ENCODE peak calls at places on chromosomes 5 and 9, in six cellular contexts. E is AG04450, C is A549, O is adrenal gland, G is upper lobe of right lung, K is transverse colon. V is an unnamed sample.
A peak's percentile ranks its signal among the peaks of the same experiment; 100 is the strongest.

GRCh38 chr5:148446591-148446990 is 62.8 kb downstream of the FBXO38 start:
- DNase-seq in E (no peak), C (no peak), O (no peak), G (no peak), K (no peak), V (no peak)

GRCh38 chr9:96674914-96675538 is 19.9 kb upstream of the PRXL2C start:
- DNase-seq in E (no peak), C (peak; percentile 33), O (no peak), G (no peak), K (no peak), V (peak; percentile 39)

GRCh38 chr5:65468633-65469032 is 13.1 kb downstream of the ADAMTS6 start:
- DNase-seq in E (no peak), C (no peak), O (no peak), G (no peak), K (no peak), V (no peak)

GRCh38 chr5:121182788-121183490 is 668.7 kb upstream of the FTMT start:
- DNase-seq in E (no peak), C (no peak), O (no peak), G (no peak), K (no peak), V (peak; percentile 22)

GRCh38 chr9:131709741-131710499 is 30.0 kb downstream of the RAPGEF1 start:
- DNase-seq in E (no peak), C (no peak), O (no peak), G (no peak), K (no peak), V (peak; percentile 50)

GRCh38 chr5:155546075-155546474 is 532.5 kb downstream of the KIF4B start:
- DNase-seq in E (no peak), C (no peak), O (no peak), G (no peak), K (no peak), V (no peak)

GRCh38 chr5:63055421-63055820 is 476.8 kb downstream of the LRRC70 start:
- DNase-seq in E (no peak), C (peak; percentile 60), O (no peak), G (no peak), K (no peak), V (no peak)

GRCh38 chr9:123421801-123422455 is 65.9 kb downstream of the CRB2 start:
- DNase-seq in E (no peak), C (no peak), O (no peak), G (peak; percentile 41), K (no peak), V (no peak)

GRCh38 chr9:83920942-83921707 is at the start of gene KIF27:
- DNase-seq in E (peak; percentile 94), C (peak; percentile 98), O (peak; percentile 99), G (peak; percentile 100), K (peak; percentile 99), V (peak; percentile 99)

GRCh38 chr9:135138078-135138855 is 50.8 kb downstream of the OLFM1 start:
- DNase-seq in E (no peak), C (no peak), O (no peak), G (peak; percentile 54), K (no peak), V (no peak)
- H3K9me3 ChIP-seq in E (peaks cover 71% of the 10 kb centered on the region), C (peaks cover 16% of the 10 kb centered on the region), O (no peaks in the 10 kb centered on the region), G (no peaks in the 10 kb centered on the region), K (no peaks in the 10 kb centered on the region), V (no peaks in the 10 kb centered on the region)

GRCh38 chr5:55914971-55915370 is 63.8 kb downstream of the IL31RA start:
- DNase-seq in E (no peak), C (no peak), O (no peak), G (no peak), K (no peak), V (no peak)
- TF ChIP-seq CTCF in E (no peak), C (no peak), O (no peak), G (no peak), K (no peak), V (no peak)

GRCh38 chr5:166068547-166069335 is 2222.7 kb upstream of the WWC1 start:
- DNase-seq in E (no peak), C (no peak), O (no peak), G (no peak), K (no peak), V (no peak)
- H3K9me3 ChIP-seq in E (peaks cover 19% of the 10 kb centered on the region), C (no peaks in the 10 kb centered on the region), O (no peaks in the 10 kb centered on the region), G (no peaks in the 10 kb centered on the region), K (no peaks in the 10 kb centered on the region), V (no peaks in the 10 kb centered on the region)

DNA sequence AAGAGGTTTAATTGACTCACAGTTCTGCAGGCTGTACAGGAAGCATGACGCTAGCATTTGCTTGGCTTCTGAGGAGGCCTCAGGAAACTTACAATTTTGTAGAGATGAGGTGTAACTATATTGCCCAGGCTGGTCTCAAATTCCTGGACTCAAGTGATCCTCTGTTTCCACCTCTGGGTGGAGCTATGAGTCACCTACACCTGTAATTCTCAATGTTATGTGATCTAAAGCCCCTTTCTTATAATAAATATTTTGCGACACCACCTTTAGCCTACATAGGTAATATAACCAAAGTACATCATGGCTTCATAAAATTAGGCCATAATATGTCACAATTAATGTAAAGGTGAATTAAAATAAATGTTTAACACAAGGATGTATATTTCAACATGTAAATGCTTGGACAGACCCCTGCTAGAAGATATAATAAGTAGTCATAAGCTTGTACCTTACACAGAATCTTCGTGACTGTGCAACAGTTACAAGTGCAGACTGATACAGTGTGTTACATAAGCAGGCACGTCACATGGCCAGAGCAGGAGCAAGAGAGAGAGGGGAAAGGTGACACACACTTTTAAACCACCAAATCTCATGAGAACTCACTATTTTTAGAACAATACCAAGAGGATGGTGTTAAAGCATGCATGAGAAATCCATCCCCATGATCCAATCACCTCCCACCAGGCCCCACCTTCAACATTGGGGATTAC is 29.8 kb upstream of the SPINK4 start:
- DNase-seq in E (no peak), C (no peak), O (no peak), G (no peak), K (no peak), V (no peak)
- TF ChIP-seq CTCF in E (no peak), C (no peak), O (no peak), G (no peak), K (no peak), V (no peak)

GRCh38 chr5:60578295-60578694 is 121.7 kb downstream of the DEPDC1B start:
- DNase-seq in E (no peak), C (no peak), O (no peak), G (no peak), K (no peak), V (no peak)
- H3K9me3 ChIP-seq in E (no peaks in the 10 kb centered on the region), C (no peaks in the 10 kb centered on the region), O (no peaks in the 10 kb centered on the region), G (no peaks in the 10 kb centered on the region), K (peaks cover 9% of the 10 kb centered on the region), V (no peaks in the 10 kb centered on the region)

DNA sequence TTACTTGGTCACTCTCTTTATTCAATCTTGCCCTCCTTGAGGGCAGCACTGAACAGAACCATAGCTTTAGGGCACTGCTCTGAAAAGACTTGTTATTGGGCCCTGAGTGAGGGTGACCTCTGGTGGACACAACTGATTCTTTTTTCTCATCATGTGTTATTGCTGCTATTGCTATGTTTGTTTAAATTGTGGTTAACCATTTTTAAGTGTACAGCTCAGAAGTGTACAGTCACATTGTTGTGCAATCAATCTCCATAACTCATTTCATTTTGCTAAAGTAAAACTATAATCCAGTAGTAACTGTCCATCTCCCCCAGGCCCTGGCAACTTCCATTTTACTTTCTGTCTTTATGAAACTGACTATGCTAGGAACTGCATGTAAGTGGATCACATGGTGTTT is 351.1 kb upstream of the RIOK2 start:
- DNase-seq in E (peak; percentile 84), C (peak; percentile 56), O (no peak), G (no peak), K (peak; percentile 26), V (peak; percentile 52)
- TF ChIP-seq CTCF in E (peak; percentile 76), C (peak; percentile 44), O (peak; percentile 55), G (peak; percentile 55), K (peak; percentile 55), V (peak; percentile 69)

GRCh38 chr5:79263290-79263689 is 27.4 kb downstream of the JMY start:
- DNase-seq in E (no peak), C (no peak), O (no peak), G (no peak), K (no peak), V (no peak)

GRCh38 chr5:79259383-79259782 is 23.5 kb downstream of the JMY start:
- DNase-seq in E (no peak), C (no peak), O (no peak), G (no peak), K (no peak), V (no peak)

GRCh38 chr5:79259810-79260209 is 23.9 kb downstream of the JMY start:
- DNase-seq in E (no peak), C (no peak), O (no peak), G (no peak), K (no peak), V (no peak)

GRCh38 chr5:79258801-79259200 is 22.9 kb downstream of the JMY start:
- DNase-seq in E (no peak), C (no peak), O (no peak), G (no peak), K (no peak), V (no peak)

GRCh38 chr5:79261907-79262306 is 26.0 kb downstream of the JMY start:
- DNase-seq in E (no peak), C (no peak), O (no peak), G (no peak), K (no peak), V (no peak)
- H3K9me3 ChIP-seq in E (no peaks in the 10 kb centered on the region), C (no peaks in the 10 kb centered on the region), O (no peaks in the 10 kb centered on the region), G (no peaks in the 10 kb centered on the region), K (no peaks in the 10 kb centered on the region), V (no peaks in the 10 kb centered on the region)

V was measured in cardiac muscle cell.